ENCODE peak calls at places on chromosomes 3 and 15, in seven cellular contexts. One of them, this sample, is unnamed.

GRCh38 chr3:32222950-32223349 is 15.5 kb upstream of the CMTM8 start:
- DNase-seq in endothelial cell of umbilical vein: no peak
- DNase-seq in HFF-Myc: no peak
- DNase-seq in uterus: no peak
- DNase-seq in fibroblast of lung: no peak
- DNase-seq in cardiac fibroblast: no peak
- DNase-seq in CD8-positive, alpha-beta T cell: no peak
- DNase-seq in this sample: no peak

GRCh38 chr15:50353999-50354837 is 780 bp downstream of the GABPB1 start:
- DNase-seq in cardiac fibroblast: peak
- DNase-seq in uterus: peak
- DNase-seq in HFF-Myc: peak
- DNase-seq in fibroblast of lung: peak
- DNase-seq in CD8-positive, alpha-beta T cell: peak
- DNase-seq in endothelial cell of umbilical vein: peak
- DNase-seq in this sample: peak

GRCh38 chr3:158127250-158128219 is 17.6 kb downstream of the RSRC1 start:
- DNase-seq in uterus: no peak
- DNase-seq in fibroblast of lung: peak
- DNase-seq in endothelial cell of umbilical vein: no peak
- DNase-seq in CD8-positive, alpha-beta T cell: no peak
- DNase-seq in HFF-Myc: no peak
- DNase-seq in cardiac fibroblast: peak
- DNase-seq in this sample: peak

GRCh38 chr3:46214751-46215352 is 6.7 kb upstream of the CCR1 start:
- DNase-seq in CD8-positive, alpha-beta T cell: no peak
- DNase-seq in uterus: no peak
- DNase-seq in cardiac fibroblast: no peak
- DNase-seq in fibroblast of lung: no peak
- DNase-seq in endothelial cell of umbilical vein: no peak
- DNase-seq in HFF-Myc: no peak
- DNase-seq in this sample: peak

GRCh38 chr3:86787091-86787490 is 203.9 kb downstream of the VGLL3 start:
- DNase-seq in uterus: no peak
- DNase-seq in CD8-positive, alpha-beta T cell: no peak
- DNase-seq in fibroblast of lung: peak
- DNase-seq in cardiac fibroblast: peak
- DNase-seq in endothelial cell of umbilical vein: no peak
- DNase-seq in HFF-Myc: no peak
- DNase-seq in this sample: peak

GRCh38 chr3:15616053-15616452 is 14.5 kb downstream of the BTD start:
- DNase-seq in endothelial cell of umbilical vein: no peak
- DNase-seq in fibroblast of lung: peak
- DNase-seq in CD8-positive, alpha-beta T cell: no peak
- DNase-seq in uterus: no peak
- DNase-seq in HFF-Myc: no peak
- DNase-seq in cardiac fibroblast: peak
- DNase-seq in this sample: peak

GRCh38 chr3:127819656-127820055 is 2.7 kb downstream of the MGLL start:
- DNase-seq in cardiac fibroblast: no peak
- DNase-seq in endothelial cell of umbilical vein: no peak
- DNase-seq in fibroblast of lung: no peak
- DNase-seq in HFF-Myc: no peak
- DNase-seq in CD8-positive, alpha-beta T cell: no peak
- DNase-seq in uterus: no peak
- DNase-seq in this sample: no peak

GRCh38 chr15:40105517-40106202 is 3.0 kb downstream of the BMF start:
- DNase-seq in endothelial cell of umbilical vein: no peak
- DNase-seq in uterus: peak
- DNase-seq in fibroblast of lung: no peak
- DNase-seq in CD8-positive, alpha-beta T cell: no peak
- DNase-seq in cardiac fibroblast: no peak
- DNase-seq in HFF-Myc: no peak
- DNase-seq in this sample: no peak

GRCh38 chr15:80160570-80161156 is 7.9 kb downstream of the FAH start:
- DNase-seq in HFF-Myc: peak
- DNase-seq in fibroblast of lung: peak
- DNase-seq in endothelial cell of umbilical vein: peak
- DNase-seq in uterus: no peak
- DNase-seq in CD8-positive, alpha-beta T cell: no peak
- DNase-seq in cardiac fibroblast: peak
- DNase-seq in this sample: peak

GRCh38 chr3:187368765-187369450 is 723 bp downstream of the RTP4 start:
- DNase-seq in CD8-positive, alpha-beta T cell: no peak
- DNase-seq in uterus: no peak
- DNase-seq in fibroblast of lung: no peak
- DNase-seq in HFF-Myc: no peak
- DNase-seq in cardiac fibroblast: no peak
- DNase-seq in endothelial cell of umbilical vein: no peak
- DNase-seq in this sample: no peak

GRCh38 chr15:47870956-47871625 is 153.8 kb downstream of the SEMA6D start:
- DNase-seq in HFF-Myc: peak
- DNase-seq in CD8-positive, alpha-beta T cell: no peak
- DNase-seq in uterus: no peak
- DNase-seq in endothelial cell of umbilical vein: peak
- DNase-seq in cardiac fibroblast: peak
- DNase-seq in fibroblast of lung: peak
- DNase-seq in this sample: peak

GRCh38 chr3:88057650-88058321 is 1.0 kb downstream of the CGGBP1 start:
- DNase-seq in HFF-Myc: no peak
- DNase-seq in uterus: no peak
- DNase-seq in cardiac fibroblast: peak
- DNase-seq in CD8-positive, alpha-beta T cell: no peak
- DNase-seq in fibroblast of lung: peak
- DNase-seq in endothelial cell of umbilical vein: peak
- DNase-seq in this sample: peak
- TF ChIP-seq CTCF in HFF-Myc: no peak
- TF ChIP-seq CTCF in uterus: no peak
- TF ChIP-seq CTCF in cardiac fibroblast: peak
- TF ChIP-seq CTCF in CD8-positive, alpha-beta T cell: peak
- TF ChIP-seq CTCF in fibroblast of lung: no peak
- TF ChIP-seq CTCF in endothelial cell of umbilical vein: no peak
- TF ChIP-seq CTCF in this sample: peak

GRCh38 chr15:41511331-41512077 is 2.1 kb downstream of the LTK start:
- DNase-seq in cardiac fibroblast: no peak
- DNase-seq in fibroblast of lung: no peak
- DNase-seq in uterus: no peak
- DNase-seq in HFF-Myc: no peak
- DNase-seq in endothelial cell of umbilical vein: no peak
- DNase-seq in CD8-positive, alpha-beta T cell: no peak
- DNase-seq in this sample: no peak
- H3K4me3 ChIP-seq in cardiac fibroblast: no peak
- H3K4me3 ChIP-seq in fibroblast of lung: no peak
- H3K4me3 ChIP-seq in uterus: no peak
- H3K4me3 ChIP-seq in HFF-Myc: no peak
- H3K4me3 ChIP-seq in endothelial cell of umbilical vein: no peak
- H3K4me3 ChIP-seq in CD8-positive, alpha-beta T cell: peak
- H3K4me3 ChIP-seq in this sample: no peak

GRCh38 chr15:96860746-96861145 is 530.2 kb downstream of the NR2F2 start:
- DNase-seq in cardiac fibroblast: no peak
- DNase-seq in endothelial cell of umbilical vein: no peak
- DNase-seq in uterus: no peak
- DNase-seq in CD8-positive, alpha-beta T cell: no peak
- DNase-seq in fibroblast of lung: no peak
- DNase-seq in HFF-Myc: no peak
- DNase-seq in this sample: peak
- TF ChIP-seq CTCF in cardiac fibroblast: peak
- TF ChIP-seq CTCF in endothelial cell of umbilical vein: no peak
- TF ChIP-seq CTCF in uterus: no peak
- TF ChIP-seq CTCF in CD8-positive, alpha-beta T cell: no peak
- TF ChIP-seq CTCF in fibroblast of lung: no peak
- TF ChIP-seq CTCF in HFF-Myc: no peak
- TF ChIP-seq CTCF in this sample: peak

DNA sequence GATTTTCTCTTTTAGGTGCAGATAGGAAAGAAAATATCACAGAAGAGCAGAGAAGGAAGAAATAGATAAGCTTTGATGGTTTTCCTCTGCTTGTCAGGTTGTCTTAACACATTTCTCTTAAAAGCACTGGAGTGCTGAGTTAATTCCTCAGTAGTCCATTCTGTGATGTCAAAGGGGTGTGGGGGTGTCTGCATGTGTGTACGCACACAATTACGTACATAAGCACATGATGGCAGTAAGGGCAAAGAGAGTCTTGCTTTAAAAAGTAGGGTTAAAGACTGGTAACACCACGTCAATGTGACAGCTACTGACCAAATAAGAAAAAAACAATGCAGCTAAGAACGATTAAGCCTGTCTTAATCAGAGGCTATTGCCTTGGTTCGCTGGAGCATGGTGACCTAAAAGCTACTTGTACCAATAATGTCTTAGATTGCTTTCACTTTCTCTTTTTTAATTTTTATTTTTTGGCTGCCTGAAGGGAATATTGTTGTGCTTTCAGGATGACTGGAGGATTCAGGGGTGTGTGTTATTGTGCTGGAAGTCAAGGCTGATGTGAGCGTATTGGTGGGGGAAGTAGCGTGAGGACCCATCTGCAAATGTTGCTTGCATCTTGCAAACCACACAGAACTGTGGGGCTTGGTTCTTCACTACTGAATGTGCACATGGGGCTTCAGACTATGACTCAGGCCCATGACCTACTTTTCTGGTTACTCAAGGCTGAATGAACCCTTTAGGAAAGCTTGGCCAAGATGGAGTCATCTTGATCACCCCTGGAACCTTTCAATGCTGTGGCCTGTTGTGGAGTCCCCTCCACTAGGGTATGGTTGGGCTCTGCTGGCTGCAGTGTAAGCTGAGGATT is 417.8 kb upstream of the TPM1 start:
- DNase-seq in fibroblast of lung: peak
- DNase-seq in HFF-Myc: peak
- DNase-seq in cardiac fibroblast: peak
- DNase-seq in CD8-positive, alpha-beta T cell: no peak
- DNase-seq in uterus: peak
- DNase-seq in endothelial cell of umbilical vein: no peak
- DNase-seq in this sample: peak
- H3K4me3 ChIP-seq in fibroblast of lung: no peak
- H3K4me3 ChIP-seq in HFF-Myc: peak
- H3K4me3 ChIP-seq in cardiac fibroblast: no peak
- H3K4me3 ChIP-seq in CD8-positive, alpha-beta T cell: no peak
- H3K4me3 ChIP-seq in uterus: no peak
- H3K4me3 ChIP-seq in endothelial cell of umbilical vein: no peak
- H3K4me3 ChIP-seq in this sample: no peak

GRCh38 chr3:141410861-141411771 is 42.8 kb downstream of the ZBTB38 start:
- DNase-seq in CD8-positive, alpha-beta T cell: no peak
- DNase-seq in endothelial cell of umbilical vein: peak
- DNase-seq in fibroblast of lung: peak
- DNase-seq in cardiac fibroblast: peak
- DNase-seq in HFF-Myc: no peak
- DNase-seq in uterus: no peak
- DNase-seq in this sample: peak

GRCh38 chr3:141408596-141408995 is 40.3 kb downstream of the ZBTB38 start:
- DNase-seq in cardiac fibroblast: no peak
- DNase-seq in CD8-positive, alpha-beta T cell: no peak
- DNase-seq in HFF-Myc: no peak
- DNase-seq in endothelial cell of umbilical vein: no peak
- DNase-seq in uterus: no peak
- DNase-seq in fibroblast of lung: no peak
- DNase-seq in this sample: no peak

GRCh38 chr3:141412936-141413354 is 44.6 kb downstream of the ZBTB38 start:
- DNase-seq in cardiac fibroblast: peak
- DNase-seq in fibroblast of lung: peak
- DNase-seq in uterus: peak
- DNase-seq in endothelial cell of umbilical vein: peak
- DNase-seq in CD8-positive, alpha-beta T cell: no peak
- DNase-seq in HFF-Myc: no peak
- DNase-seq in this sample: peak

GRCh38 chr3:141412087-141412935 is 44.0 kb downstream of the ZBTB38 start:
- DNase-seq in CD8-positive, alpha-beta T cell: peak
- DNase-seq in endothelial cell of umbilical vein: peak
- DNase-seq in HFF-Myc: no peak
- DNase-seq in cardiac fibroblast: peak
- DNase-seq in fibroblast of lung: peak
- DNase-seq in uterus: peak
- DNase-seq in this sample: peak

DNA sequence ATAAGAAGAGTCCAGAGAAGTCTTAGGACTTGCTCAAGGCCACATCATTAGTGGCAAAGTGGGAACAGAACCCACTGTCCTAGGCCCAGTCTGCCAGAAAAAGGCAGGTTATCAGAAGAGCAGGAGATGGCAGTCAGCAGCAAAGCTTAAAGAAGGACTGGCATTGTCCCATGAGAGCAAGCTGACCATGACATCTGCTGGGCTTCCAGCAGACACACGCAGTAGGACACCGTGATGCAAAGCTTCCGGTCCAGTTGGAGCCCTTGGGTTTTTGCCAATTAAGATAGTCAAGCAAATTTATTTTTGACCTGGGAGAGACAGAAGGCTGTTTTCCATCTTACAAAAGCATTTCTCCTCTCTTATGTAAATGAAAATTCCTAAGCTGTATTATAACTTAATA is 42.1 kb downstream of the ZBTB38 start:
- DNase-seq in endothelial cell of umbilical vein: no peak
- DNase-seq in uterus: peak
- DNase-seq in cardiac fibroblast: peak
- DNase-seq in fibroblast of lung: peak
- DNase-seq in CD8-positive, alpha-beta T cell: no peak
- DNase-seq in HFF-Myc: no peak
- DNase-seq in this sample: peak
- TF ChIP-seq CTCF in endothelial cell of umbilical vein: no peak
- TF ChIP-seq CTCF in uterus: no peak
- TF ChIP-seq CTCF in cardiac fibroblast: no peak
- TF ChIP-seq CTCF in fibroblast of lung: no peak
- TF ChIP-seq CTCF in CD8-positive, alpha-beta T cell: no peak
- TF ChIP-seq CTCF in HFF-Myc: no peak
- TF ChIP-seq CTCF in this sample: no peak

GRCh38 chr3:9249273-9250192 is at the start of gene SRGAP3:
- DNase-seq in CD8-positive, alpha-beta T cell: peak
- DNase-seq in endothelial cell of umbilical vein: peak
- DNase-seq in fibroblast of lung: peak
- DNase-seq in HFF-Myc: peak
- DNase-seq in uterus: peak
- DNase-seq in cardiac fibroblast: peak
- DNase-seq in this sample: peak

GRCh38 chr3:9246196-9246595 is 3.2 kb downstream of the SRGAP3 start:
- DNase-seq in uterus: no peak
- DNase-seq in HFF-Myc: no peak
- DNase-seq in cardiac fibroblast: no peak
- DNase-seq in endothelial cell of umbilical vein: no peak
- DNase-seq in CD8-positive, alpha-beta T cell: no peak
- DNase-seq in fibroblast of lung: no peak
- DNase-seq in this sample: no peak

GRCh38 chr3:9248232-9249191 is 934 bp downstream of the SRGAP3 start:
- DNase-seq in cardiac fibroblast: no peak
- DNase-seq in CD8-positive, alpha-beta T cell: no peak
- DNase-seq in fibroblast of lung: no peak
- DNase-seq in uterus: no peak
- DNase-seq in HFF-Myc: no peak
- DNase-seq in endothelial cell of umbilical vein: no peak
- DNase-seq in this sample: no peak

GRCh38 chr3:9250236-9250635 is 790 bp upstream of the SRGAP3 start:
- DNase-seq in endothelial cell of umbilical vein: no peak
- DNase-seq in fibroblast of lung: no peak
- DNase-seq in cardiac fibroblast: no peak
- DNase-seq in CD8-positive, alpha-beta T cell: no peak
- DNase-seq in HFF-Myc: no peak
- DNase-seq in uterus: no peak
- DNase-seq in this sample: no peak

GRCh38 chr3:9247361-9248231 is 1.9 kb downstream of the SRGAP3 start:
- DNase-seq in fibroblast of lung: no peak
- DNase-seq in uterus: no peak
- DNase-seq in CD8-positive, alpha-beta T cell: no peak
- DNase-seq in cardiac fibroblast: no peak
- DNase-seq in endothelial cell of umbilical vein: no peak
- DNase-seq in HFF-Myc: no peak
- DNase-seq in this sample: no peak
- H3K4me3 ChIP-seq in fibroblast of lung: no peak
- H3K4me3 ChIP-seq in uterus: peak
- H3K4me3 ChIP-seq in CD8-positive, alpha-beta T cell: no peak
- H3K4me3 ChIP-seq in cardiac fibroblast: no peak
- H3K4me3 ChIP-seq in endothelial cell of umbilical vein: no peak
- H3K4me3 ChIP-seq in HFF-Myc: no peak
- H3K4me3 ChIP-seq in this sample: no peak